ENCODE peak calls at places on chromosomes 6 and 20, in ten cellular contexts. X is lower leg skin, E is Peyer's patch, H is BE2C, Q is brain microvascular endothelial cell, C is prostate gland, F is adrenal gland, P is cardiac fibroblast, I is astrocyte of the spinal cord, T is endothelial cell. U is an unnamed sample.

GRCh38 chr20:61673152-61673551 is 392.5 kb downstream of the TAF4 start:
- DNase-seq in C (no peak), Q (no peak), P (no peak), F (no peak), H (no peak), X (no peak), T (no peak), E (no peak), I (no peak), U (no peak)

GRCh38 chr20:11195169-11195568 is 521.4 kb upstream of the JAG1 start:
- DNase-seq in P (no peak), E (no peak), T (no peak), X (no peak), C (no peak), Q (no peak), I (no peak), F (no peak), H (no peak), U (no peak)

GRCh38 chr6:108564178-108564577 is 3.5 kb downstream of the FOXO3 start:
- DNase-seq in Q (peak; percentile 88), H (no peak), I (peak; percentile 95), T (no peak), C (no peak), E (no peak), P (peak; percentile 73), F (no peak), X (no peak), U (no peak)

GRCh38 chr6:28880519-28880893 is 43.3 kb downstream of the TRIM27 start:
- DNase-seq in P (no peak), I (no peak), C (no peak), X (no peak), F (no peak), E (no peak), T (no peak), Q (no peak), H (no peak), U (no peak)

GRCh38 chr20:58018590-58018989 is 209.9 kb downstream of the ANKRD60 start:
- DNase-seq in H (no peak), I (no peak), C (no peak), P (no peak), Q (no peak), F (no peak), T (no peak), E (no peak), X (no peak), U (no peak)

GRCh38 chr6:53723331-53723730 is 57.8 kb upstream of the KLHL31 start:
- DNase-seq in P (no peak), E (no peak), T (no peak), I (no peak), Q (no peak), X (no peak), C (peak; percentile 56), H (no peak), F (no peak), U (no peak)

GRCh38 chr20:44057698-44058675 is 129.0 kb downstream of the JPH2 start:
- DNase-seq in C (no peak), T (no peak), F (no peak), I (no peak), Q (no peak), P (peak; percentile 58), E (no peak), X (peak; percentile 77), H (no peak), U (no peak)

GRCh38 chr6:56866917-56867522 is 87.9 kb upstream of the BEND6 start:
- DNase-seq in X (no peak), E (no peak), T (no peak), C (no peak), H (no peak), Q (peak; percentile 29), I (peak; percentile 41), F (no peak), P (peak; percentile 45), U (no peak)

GRCh38 chr6:147999001-147999540 is 343.6 kb upstream of the SASH1 start:
- DNase-seq in E (no peak), X (no peak), H (no peak), C (no peak), T (no peak), P (no peak), F (no peak), Q (no peak), I (no peak), U (no peak)

GRCh38 chr6:148005806-148006205 is 336.8 kb upstream of the SASH1 start:
- DNase-seq in E (no peak), I (no peak), Q (no peak), C (no peak), X (no peak), T (no peak), H (no peak), F (no peak), P (no peak), U (no peak)

DNA sequence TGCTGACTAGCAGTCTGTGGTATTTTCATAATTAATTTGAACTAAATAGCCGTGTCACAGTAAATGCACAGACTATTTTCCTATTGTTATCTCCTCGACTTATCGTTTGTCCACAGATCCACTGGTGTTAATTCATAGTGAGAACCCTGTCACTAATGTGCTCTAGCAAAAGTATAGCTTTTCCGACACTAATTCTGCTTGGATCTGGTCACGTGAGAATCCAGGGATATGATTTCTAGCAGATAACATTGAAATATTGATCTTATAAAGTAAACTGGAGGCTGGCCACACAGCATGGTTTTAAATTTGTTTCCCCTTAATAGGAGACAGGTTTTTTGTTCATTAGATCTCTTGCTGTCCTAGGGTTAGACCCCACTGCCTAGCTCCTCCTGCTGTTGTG is 340.6 kb upstream of the SASH1 start:
- DNase-seq in Q (no peak), I (no peak), E (no peak), C (no peak), X (no peak), T (no peak), F (no peak), H (no peak), P (no peak), U (no peak)
- TF ChIP-seq CTCF in Q (peak; percentile 6), I (no peak), E (no peak), C (no peak), X (no peak), T (no peak), F (no peak), H (no peak), P (no peak), U (no peak)

DNA sequence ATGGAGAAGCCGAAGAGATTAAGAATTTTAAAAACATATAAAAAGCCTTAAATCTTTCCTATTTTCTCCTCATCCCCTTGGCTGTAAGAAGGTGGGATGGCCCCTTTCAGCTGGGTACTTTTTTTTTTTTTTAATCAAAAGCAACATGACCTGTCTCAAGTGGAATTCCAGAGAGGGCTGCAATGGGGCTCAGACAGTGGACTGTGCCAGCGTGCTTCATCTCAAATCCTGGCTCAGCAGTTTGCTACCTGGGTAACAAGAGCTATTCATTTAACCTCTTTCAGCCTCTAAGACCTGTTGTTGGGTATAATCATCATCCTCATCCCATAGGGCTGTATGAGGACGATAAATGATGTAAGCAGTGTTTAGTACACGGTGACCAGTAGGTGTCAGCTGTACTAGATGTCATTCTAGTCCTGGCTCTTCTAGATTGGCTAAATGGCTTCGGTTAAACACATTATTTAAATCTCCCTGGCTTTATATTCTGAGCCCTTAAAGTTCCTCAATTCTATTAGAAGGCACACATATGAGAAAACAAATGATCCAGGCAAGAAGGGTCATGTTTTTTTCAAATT is 6.9 kb upstream of the PPP1R3G start:
- DNase-seq in H (no peak), E (no peak), F (no peak), C (no peak), Q (no peak), I (no peak), T (no peak), P (peak; percentile 10), X (no peak), U (no peak)
- TF ChIP-seq CTCF in H (peak; percentile 41), E (no peak), F (no peak), C (no peak), Q (peak; percentile 26), I (peak; percentile 5), T (no peak), P (peak; percentile 4), X (no peak), U (no peak)

GRCh38 chr6:75504902-75505233 is 11.3 kb upstream of the FILIP1 start:
- DNase-seq in Q (no peak), I (no peak), H (no peak), F (peak; percentile 22), X (no peak), P (peak; percentile 54), T (no peak), E (no peak), C (no peak), U (no peak)
- TF ChIP-seq CTCF in Q (peak; percentile 35), I (no peak), H (peak; percentile 19), F (peak; percentile 50), X (no peak), P (peak; percentile 35), T (no peak), E (no peak), C (no peak), U (no peak)

GRCh38 chr6:11848252-11848651 is 69.6 kb upstream of the ADTRP start:
- DNase-seq in X (no peak), T (no peak), I (no peak), F (no peak), P (no peak), H (no peak), C (no peak), Q (no peak), E (no peak), U (no peak)

GRCh38 chr6:11848852-11849731 is 70.5 kb upstream of the ADTRP start:
- DNase-seq in P (peak; percentile 41), H (no peak), X (no peak), Q (peak; percentile 67), T (no peak), C (no peak), E (no peak), I (peak; percentile 75), F (no peak), U (no peak)

GRCh38 chr6:11851405-11851804 is 72.8 kb upstream of the ADTRP start:
- DNase-seq in X (no peak), F (no peak), Q (peak; percentile 52), H (no peak), I (peak; percentile 71), E (no peak), T (no peak), P (no peak), C (no peak), U (no peak)

GRCh38 chr6:11847515-11848244 is 69.1 kb upstream of the ADTRP start:
- DNase-seq in F (no peak), E (no peak), T (no peak), I (peak; percentile 67), H (no peak), X (no peak), C (no peak), P (no peak), Q (peak; percentile 89), U (no peak)

DNA sequence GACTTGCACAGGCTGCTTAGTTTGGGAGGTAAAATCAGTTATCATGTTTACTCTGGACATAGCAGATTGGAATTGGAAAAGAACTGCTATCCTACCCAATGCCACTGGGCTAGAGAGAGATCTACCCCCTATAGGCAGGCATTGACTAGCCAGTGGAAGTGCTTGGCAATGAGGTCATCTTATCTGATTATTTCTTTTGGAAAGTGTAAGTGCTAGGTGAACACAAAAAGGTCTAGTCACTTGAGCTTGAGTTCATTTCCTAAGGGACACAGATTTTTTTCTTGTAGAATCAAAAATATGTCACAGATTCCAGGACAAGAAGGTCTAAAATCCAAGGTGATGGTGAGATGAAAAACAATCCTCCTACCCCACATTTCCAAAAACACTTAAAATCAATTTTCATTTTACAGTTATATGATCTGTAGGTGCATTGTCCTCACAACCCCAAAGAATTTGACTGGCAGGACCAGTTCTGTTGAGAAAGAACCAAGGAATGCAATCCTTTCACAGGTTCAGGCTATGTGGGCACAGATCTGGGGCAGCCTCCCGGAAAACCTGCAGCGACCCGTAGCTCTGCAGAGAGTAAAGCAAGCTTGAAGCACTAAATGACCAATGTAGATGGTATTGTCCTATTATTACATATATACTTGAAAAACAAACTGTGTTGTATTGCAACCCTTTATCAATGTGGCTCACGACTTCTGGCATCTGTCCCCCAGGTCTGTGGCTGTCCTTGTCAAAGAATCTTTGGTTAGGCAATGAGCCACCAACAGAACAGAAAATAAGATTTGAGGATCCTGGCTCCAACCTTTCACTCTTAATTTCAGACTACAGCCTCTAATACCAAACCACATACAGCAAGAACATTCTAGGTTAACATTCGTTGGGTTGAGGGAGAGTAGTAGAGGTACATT is 67.3 kb upstream of the ADTRP start:
- DNase-seq in I (no peak), P (no peak), T (no peak), H (no peak), F (no peak), X (no peak), E (no peak), Q (no peak), C (no peak), U (no peak)
- TF ChIP-seq CTCF in I (no peak), P (no peak), T (no peak), H (no peak), F (no peak), X (no peak), E (no peak), Q (no peak), C (no peak), U (no peak)

U was measured in progenitor cell of endocrine pancreas.